ENCODE peak calls at places on chromosomes 6 and 20, in five cellular contexts. U is AG09309, T is adrenal gland, P is HepG2, E is SK-N-SH. J is an unnamed sample.

GRCh38 chr20:24823176-24823575 is 125.9 kb upstream of the CST7 start:
- DNase-seq in U (no peak), T (no peak), P (no peak), E (no peak), J (no peak)

GRCh38 chr6:89412071-89413005 is at the start of gene RRAGD:
- DNase-seq in U (no peak), T (peak), P (no peak), E (peak), J (peak)

GRCh38 chr6:484086-484728 is 92.7 kb downstream of the IRF4 start:
- DNase-seq in U (no peak), T (no peak), P (no peak), E (no peak), J (no peak)

GRCh38 chr6:136923116-136923953 is 1.2 kb downstream of the SLC35D3 start:
- DNase-seq in U (no peak), T (no peak), P (no peak), E (peak), J (no peak)

GRCh38 chr6:96554559-96554958 is 8.4 kb upstream of the FHL5 start:
- DNase-seq in U (no peak), T (no peak), P (no peak), E (no peak), J (no peak)

GRCh38 chr6:33344771-33345697 is 27.5 kb upstream of the ZBTB22 start:
- DNase-seq in U (peak), T (peak), P (peak), E (peak), J (peak)

GRCh38 chr6:134035823-134036296 is 16.6 kb downstream of the SLC2A12 start:
- DNase-seq in U (no peak), T (no peak), P (peak), E (no peak), J (peak)

GRCh38 chr20:58621906-58622548 is 29.1 kb upstream of the STX16 start:
- DNase-seq in U (no peak), T (no peak), P (no peak), E (no peak), J (no peak)

GRCh38 chr6:151284431-151285060 is 44.8 kb downstream of the AKAP12 start:
- DNase-seq in U (no peak), T (no peak), P (no peak), E (no peak), J (no peak)

GRCh38 chr6:30447237-30447636 is 42.1 kb upstream of the HLA-E start:
- DNase-seq in U (no peak), T (no peak), P (peak), E (no peak), J (no peak)

GRCh38 chr20:50111120-50111828 is 1.7 kb downstream of the UBE2V1 start:
- DNase-seq in U (no peak), T (no peak), P (no peak), E (no peak), J (no peak)

GRCh38 chr6:87154641-87155271 is 609 bp upstream of the ZNF292 start:
- DNase-seq in U (peak), T (no peak), P (no peak), E (peak), J (no peak)

GRCh38 chr6:10485406-10485805 is 35.7 kb upstream of the GCNT2 start:
- DNase-seq in U (no peak), T (no peak), P (no peak), E (no peak), J (no peak)

GRCh38 chr6:36920546-36920945 is 34.0 kb upstream of the PI16 start:
- DNase-seq in U (peak), T (no peak), P (no peak), E (no peak), J (no peak)

GRCh38 chr6:112054520-112055160 is 736 bp downstream of the CCN6 start:
- DNase-seq in U (no peak), T (no peak), P (no peak), E (no peak), J (no peak)

GRCh38 chr6:142334294-142334693 is 32.5 kb downstream of the ADGRG6 start:
- DNase-seq in U (no peak), T (no peak), P (no peak), E (no peak), J (no peak)

GRCh38 chr6:166957087-166957804 is 896 bp upstream of the RNASET2 start:
- DNase-seq in U (no peak), T (peak), P (peak), E (peak), J (peak)

GRCh38 chr20:25285856-25286798 is 38.2 kb downstream of the PYGB start:
- DNase-seq in U (no peak), T (peak), P (no peak), E (no peak), J (peak)

GRCh38 chr20:53773792-53774371 is 180.2 kb upstream of the ZNF217 start:
- DNase-seq in U (peak), T (no peak), P (peak), E (no peak), J (no peak)

GRCh38 chr6:64280569-64280968 is 645.0 kb downstream of the PHF3 start:
- DNase-seq in U (no peak), T (peak), P (peak), E (peak), J (peak)

GRCh38 chr6:31094389-31094881 is 17.9 kb downstream of the C6orf15 start:
- DNase-seq in U (no peak), T (no peak), P (no peak), E (no peak), J (peak)

GRCh38 chr6:163782436-163783003 is 368.0 kb downstream of the QKI start:
- DNase-seq in U (no peak), T (no peak), P (no peak), E (no peak), J (no peak)

GRCh38 chr20:10555865-10556308 is 117.9 kb downstream of the JAG1 start:
- DNase-seq in U (peak), T (no peak), P (peak), E (no peak), J (no peak)

GRCh38 chr6:3615391-3616380 is 135.8 kb downstream of the PXDC1 start:
- DNase-seq in U (no peak), T (no peak), P (no peak), E (no peak), J (no peak)

GRCh38 chr6:6825986-6826901 is 237.7 kb downstream of the LY86 start:
- DNase-seq in U (no peak), T (peak), P (no peak), E (peak), J (no peak)

GRCh38 chr20:29409833-29410804 is 1847.3 kb upstream of the DEFB115 start:
- DNase-seq in U (no peak), T (no peak), P (no peak), E (peak), J (no peak)

GRCh38 chr20:20399705-20400104 is 31.8 kb downstream of the INSM1 start:
- DNase-seq in U (no peak), T (no peak), P (peak), E (no peak), J (no peak)

GRCh38 chr6:53359843-53360834 is 11.4 kb upstream of the ELOVL5 start:
- DNase-seq in U (no peak), T (no peak), P (peak), E (peak), J (no peak)

GRCh38 chr20:11217322-11217989 is 543.7 kb upstream of the JAG1 start:
- DNase-seq in U (no peak), T (no peak), P (no peak), E (no peak), J (no peak)

GRCh38 chr20:41499961-41500725 is 118.0 kb downstream of the CHD6 start:
- DNase-seq in U (peak), T (no peak), P (no peak), E (no peak), J (no peak)

GRCh38 chr6:148599967-148600426 is 146.8 kb upstream of the UST start:
- DNase-seq in U (no peak), T (no peak), P (peak), E (no peak), J (no peak)

GRCh38 chr6:151014404-151015150 is 149.1 kb downstream of the MTHFD1L start:
- DNase-seq in U (no peak), T (peak), P (peak), E (peak), J (peak)

GRCh38 chr6:156509496-156509895 is 267.7 kb upstream of the ARID1B start:
- DNase-seq in U (no peak), T (no peak), P (no peak), E (no peak), J (no peak)

GRCh38 chr20:63230800-63231268 is 4.9 kb upstream of the BIRC7 start:
- DNase-seq in U (no peak), T (peak), P (peak), E (peak), J (peak)

GRCh38 chr6:149271348-149272340 is 45.9 kb upstream of the TAB2 start:
- DNase-seq in U (peak), T (peak), P (no peak), E (no peak), J (no peak)

GRCh38 chr6:69719602-69720193 is 77.1 kb downstream of the LMBRD1 start:
- DNase-seq in U (no peak), T (no peak), P (peak), E (peak), J (no peak)

GRCh38 chr6:158018370-158018771 is 36.7 kb downstream of the SYNJ2 start:
- DNase-seq in U (no peak), T (no peak), P (no peak), E (no peak), J (no peak)

GRCh38 chr6:39452306-39452705 is 129.8 kb upstream of the KCNK16 start:
- DNase-seq in U (no peak), T (no peak), P (no peak), E (no peak), J (no peak)

GRCh38 chr6:129280719-129281118 is 397.8 kb downstream of the LAMA2 start:
- DNase-seq in U (no peak), T (no peak), P (no peak), E (no peak), J (no peak)

DNA sequence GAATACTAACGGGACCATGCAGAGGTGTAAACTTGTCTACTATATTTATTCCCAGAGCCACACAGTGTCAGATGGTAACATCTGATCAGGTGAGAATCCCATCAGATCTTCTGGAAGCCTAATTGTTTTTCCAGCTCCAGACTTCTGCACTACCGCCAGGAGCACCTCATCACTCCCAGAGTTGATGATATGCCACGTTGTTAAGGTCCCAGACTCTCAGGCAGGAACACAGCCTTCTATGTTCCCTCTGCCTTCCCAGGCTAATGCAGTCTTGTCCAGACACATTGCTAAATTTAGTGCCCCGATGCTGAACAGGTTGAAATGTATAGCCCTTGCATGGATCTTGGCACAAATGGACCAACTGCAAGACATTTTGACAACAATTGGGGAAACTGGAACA is 86.2 kb downstream of the PROKR2 start:
- DNase-seq in U (no peak), T (no peak), P (no peak), E (no peak), J (no peak)
- H3K4me3 ChIP-seq in U (no peak), T (no peak), P (no peak), E (no peak), J (no peak)

DNA sequence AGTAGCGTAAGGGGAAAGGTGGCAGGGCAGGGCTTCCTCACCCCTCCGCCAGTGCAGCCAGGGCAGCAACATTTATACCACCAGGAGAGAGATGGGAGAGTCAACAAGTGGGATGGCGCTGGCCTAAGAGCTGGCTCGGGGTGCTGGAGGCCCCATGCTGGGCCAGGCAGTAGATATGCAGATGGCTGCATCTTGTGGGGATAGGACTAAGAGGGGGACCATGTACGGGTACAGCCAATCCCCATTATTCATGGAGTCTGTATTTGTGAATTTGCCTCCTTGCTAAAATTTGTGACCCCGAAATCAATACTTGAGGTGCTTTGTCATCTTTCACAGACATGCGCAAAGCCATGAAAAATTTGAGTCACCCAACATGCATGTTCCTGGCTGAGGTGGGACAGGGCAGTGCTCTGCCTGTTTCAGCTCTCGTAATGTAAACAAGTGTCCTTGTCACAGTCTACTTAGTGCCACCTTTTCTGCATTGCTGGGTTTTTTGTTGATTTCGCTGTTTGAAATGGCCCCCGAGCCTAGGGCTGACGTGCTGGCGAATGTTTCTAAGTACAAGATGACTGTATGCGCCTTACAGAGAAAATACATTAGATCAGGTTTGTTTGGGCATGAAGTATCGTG is 27.5 kb upstream of the TAF8 start:
- DNase-seq in U (no peak), T (no peak), P (no peak), E (no peak), J (no peak)
- H3K4me3 ChIP-seq in U (no peak), T (no peak), P (no peak), E (no peak), J (no peak)

GRCh38 chr20:57481281-57481711 is 43.6 kb downstream of the CTCFL start:
- DNase-seq in U (no peak), T (no peak), P (no peak), E (no peak), J (peak)

GRCh38 chr20:57484772-57485171 is 40.2 kb downstream of the CTCFL start:
- DNase-seq in U (no peak), T (no peak), P (no peak), E (no peak), J (no peak)

GRCh38 chr20:57482148-57482547 is 42.8 kb downstream of the CTCFL start:
- DNase-seq in U (no peak), T (no peak), P (no peak), E (no peak), J (no peak)

GRCh38 chr20:57482796-57483195 is 42.1 kb downstream of the CTCFL start:
- DNase-seq in U (no peak), T (no peak), P (no peak), E (no peak), J (no peak)

GRCh38 chr20:57483287-57484050 is 41.5 kb downstream of the CTCFL start:
- DNase-seq in U (no peak), T (no peak), P (no peak), E (no peak), J (peak)
- H3K4me3 ChIP-seq in U (no peak), T (no peak), P (no peak), E (no peak), J (no peak)

DNA sequence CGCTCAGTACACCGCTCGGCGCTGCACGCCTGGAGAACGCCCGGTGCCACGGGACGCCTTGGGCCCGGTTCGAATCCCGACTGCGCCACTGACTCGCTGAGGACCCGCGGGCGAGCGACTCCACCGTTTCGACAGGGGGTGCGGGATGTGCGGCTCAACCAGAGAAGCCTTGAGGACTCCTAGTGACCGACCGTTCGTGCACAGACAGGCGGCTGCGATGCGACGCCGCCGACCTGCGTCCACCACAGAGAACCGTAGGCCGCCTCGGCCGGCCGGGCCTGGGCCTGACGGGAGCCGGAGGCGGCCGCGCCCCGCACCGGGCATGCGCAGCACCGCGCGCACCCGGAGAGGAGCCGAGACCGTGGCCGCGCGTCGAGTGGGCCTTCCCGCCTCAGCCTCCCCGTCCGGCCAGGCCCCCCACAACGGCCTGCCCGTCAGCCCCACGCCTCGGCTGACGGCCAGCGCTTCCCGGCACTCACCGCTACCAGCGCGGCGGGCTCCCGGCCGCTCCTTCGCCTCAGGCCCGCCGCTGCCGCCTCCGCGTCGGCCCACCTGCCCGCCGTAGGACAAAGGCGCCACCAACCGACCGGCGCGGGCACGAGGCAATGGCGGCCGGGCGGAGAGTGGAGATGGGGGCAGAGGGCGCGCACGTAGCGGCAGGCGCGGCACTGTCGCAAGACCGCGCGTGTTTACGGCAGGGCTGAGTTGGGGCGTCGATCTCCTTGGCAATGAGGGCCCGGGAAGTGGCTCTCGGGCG is at the start of gene NCOA5:
- DNase-seq in U (peak), T (peak), P (peak), E (peak), J (peak)
- H3K4me3 ChIP-seq in U (peak), T (peak), P (peak), E (peak), J (peak)

J was measured in dorsolateral prefrontal cortex.